ENCODE peak calls at places on chromosome 5, in eight cellular contexts. One of them, this sample, is unnamed.

GRCh38 chr5:40238066-40238745 is 441.5 kb upstream of the PTGER4 start:
- DNase-seq in upper lobe of left lung: no peak
- DNase-seq in ovary: no peak
- DNase-seq in A549: no peak
- DNase-seq in HepG2: no peak
- DNase-seq in tibial nerve: no peak
- DNase-seq in stomach: no peak
- DNase-seq in transverse colon: no peak
- DNase-seq in this sample: no peak

GRCh38 chr5:179805529-179806249 is 977 bp downstream of the MGAT4B start:
- DNase-seq in upper lobe of left lung: no peak
- DNase-seq in ovary: peak
- DNase-seq in A549: no peak
- DNase-seq in HepG2: no peak
- DNase-seq in tibial nerve: no peak
- DNase-seq in stomach: no peak
- DNase-seq in transverse colon: no peak
- DNase-seq in this sample: peak

GRCh38 chr5:13248236-13248635 is 696.3 kb downstream of the DNAH5 start:
- DNase-seq in upper lobe of left lung: no peak
- DNase-seq in ovary: no peak
- DNase-seq in A549: no peak
- DNase-seq in HepG2: no peak
- DNase-seq in tibial nerve: no peak
- DNase-seq in stomach: no peak
- DNase-seq in transverse colon: no peak
- DNase-seq in this sample: no peak

GRCh38 chr5:9339206-9339818 is 206.6 kb downstream of the SEMA5A start:
- DNase-seq in upper lobe of left lung: no peak
- DNase-seq in ovary: no peak
- DNase-seq in A549: no peak
- DNase-seq in HepG2: peak
- DNase-seq in tibial nerve: no peak
- DNase-seq in stomach: no peak
- DNase-seq in transverse colon: no peak
- DNase-seq in this sample: peak

GRCh38 chr5:180135128-180135955 is 63.8 kb upstream of the RNF130 start:
- DNase-seq in upper lobe of left lung: peak
- DNase-seq in ovary: no peak
- DNase-seq in A549: no peak
- DNase-seq in HepG2: no peak
- DNase-seq in tibial nerve: no peak
- DNase-seq in stomach: peak
- DNase-seq in transverse colon: no peak
- DNase-seq in this sample: no peak

GRCh38 chr5:167861134-167861930 is 430.1 kb upstream of the WWC1 start:
- DNase-seq in upper lobe of left lung: no peak
- DNase-seq in ovary: no peak
- DNase-seq in A549: no peak
- DNase-seq in HepG2: no peak
- DNase-seq in tibial nerve: no peak
- DNase-seq in stomach: no peak
- DNase-seq in transverse colon: no peak
- DNase-seq in this sample: peak

GRCh38 chr5:400282-401215 is 42.4 kb upstream of the EXOC3 start:
- DNase-seq in upper lobe of left lung: no peak
- DNase-seq in ovary: peak
- DNase-seq in A549: no peak
- DNase-seq in HepG2: no peak
- DNase-seq in tibial nerve: no peak
- DNase-seq in stomach: no peak
- DNase-seq in transverse colon: no peak
- DNase-seq in this sample: peak

GRCh38 chr5:147822686-147823491 is 8.6 kb downstream of the SPINK1 start:
- DNase-seq in upper lobe of left lung: peak
- DNase-seq in ovary: no peak
- DNase-seq in A549: peak
- DNase-seq in HepG2: peak
- DNase-seq in tibial nerve: peak
- DNase-seq in stomach: peak
- DNase-seq in transverse colon: peak
- DNase-seq in this sample: peak

GRCh38 chr5:36734422-36734821 is 128.0 kb downstream of the SLC1A3 start:
- DNase-seq in upper lobe of left lung: no peak
- DNase-seq in ovary: no peak
- DNase-seq in A549: no peak
- DNase-seq in HepG2: peak
- DNase-seq in tibial nerve: no peak
- DNase-seq in stomach: no peak
- DNase-seq in transverse colon: no peak
- DNase-seq in this sample: peak

GRCh38 chr5:1832511-1833250 is 31.5 kb downstream of the NDUFS6 start:
- DNase-seq in upper lobe of left lung: no peak
- DNase-seq in ovary: no peak
- DNase-seq in A549: no peak
- DNase-seq in HepG2: no peak
- DNase-seq in tibial nerve: no peak
- DNase-seq in stomach: no peak
- DNase-seq in transverse colon: no peak
- DNase-seq in this sample: peak

GRCh38 chr5:23330726-23331125 is 176.7 kb upstream of the PRDM9 start:
- DNase-seq in upper lobe of left lung: no peak
- DNase-seq in ovary: no peak
- DNase-seq in A549: no peak
- DNase-seq in HepG2: no peak
- DNase-seq in tibial nerve: no peak
- DNase-seq in stomach: no peak
- DNase-seq in transverse colon: no peak
- DNase-seq in this sample: no peak

GRCh38 chr5:8613078-8613685 is 744.2 kb downstream of the MTRR start:
- DNase-seq in upper lobe of left lung: no peak
- DNase-seq in ovary: no peak
- DNase-seq in A549: no peak
- DNase-seq in HepG2: peak
- DNase-seq in tibial nerve: no peak
- DNase-seq in stomach: no peak
- DNase-seq in transverse colon: no peak
- DNase-seq in this sample: no peak

GRCh38 chr5:40401965-40402364 is 277.8 kb upstream of the PTGER4 start:
- DNase-seq in upper lobe of left lung: no peak
- DNase-seq in ovary: no peak
- DNase-seq in A549: no peak
- DNase-seq in HepG2: no peak
- DNase-seq in tibial nerve: no peak
- DNase-seq in stomach: no peak
- DNase-seq in transverse colon: no peak
- DNase-seq in this sample: no peak

GRCh38 chr5:11268894-11269293 is 507.9 kb upstream of the DAP start:
- DNase-seq in upper lobe of left lung: no peak
- DNase-seq in ovary: no peak
- DNase-seq in A549: no peak
- DNase-seq in HepG2: no peak
- DNase-seq in tibial nerve: no peak
- DNase-seq in stomach: no peak
- DNase-seq in transverse colon: no peak
- DNase-seq in this sample: no peak

GRCh38 chr5:57405984-57406383 is 76.6 kb downstream of the ACTBL2 start:
- DNase-seq in upper lobe of left lung: no peak
- DNase-seq in ovary: no peak
- DNase-seq in A549: no peak
- DNase-seq in HepG2: no peak
- DNase-seq in tibial nerve: no peak
- DNase-seq in stomach: no peak
- DNase-seq in transverse colon: no peak
- DNase-seq in this sample: no peak

GRCh38 chr5:1316941-1317340 is 22.1 kb upstream of the TERT start:
- DNase-seq in upper lobe of left lung: no peak
- DNase-seq in ovary: no peak
- DNase-seq in A549: no peak
- DNase-seq in HepG2: no peak
- DNase-seq in tibial nerve: no peak
- DNase-seq in stomach: no peak
- DNase-seq in transverse colon: no peak
- DNase-seq in this sample: no peak

GRCh38 chr5:89313044-89313443 is 430.1 kb upstream of the MEF2C start:
- DNase-seq in upper lobe of left lung: no peak
- DNase-seq in ovary: no peak
- DNase-seq in A549: no peak
- DNase-seq in HepG2: no peak
- DNase-seq in tibial nerve: no peak
- DNase-seq in stomach: no peak
- DNase-seq in transverse colon: no peak
- DNase-seq in this sample: no peak

GRCh38 chr5:14269395-14269794 is 126.3 kb downstream of the TRIO start:
- DNase-seq in upper lobe of left lung: no peak
- DNase-seq in ovary: no peak
- DNase-seq in A549: no peak
- DNase-seq in HepG2: no peak
- DNase-seq in tibial nerve: no peak
- DNase-seq in stomach: no peak
- DNase-seq in transverse colon: no peak
- DNase-seq in this sample: no peak

GRCh38 chr5:56259002-56259511 is 25.9 kb upstream of the ANKRD55 start:
- DNase-seq in upper lobe of left lung: no peak
- DNase-seq in ovary: no peak
- DNase-seq in A549: no peak
- DNase-seq in HepG2: peak
- DNase-seq in tibial nerve: no peak
- DNase-seq in stomach: no peak
- DNase-seq in transverse colon: no peak
- DNase-seq in this sample: no peak

GRCh38 chr5:67195406-67196275 is 958 bp downstream of the CD180 start:
- DNase-seq in upper lobe of left lung: no peak
- DNase-seq in ovary: no peak
- DNase-seq in A549: no peak
- DNase-seq in HepG2: no peak
- DNase-seq in tibial nerve: no peak
- DNase-seq in stomach: no peak
- DNase-seq in transverse colon: no peak
- DNase-seq in this sample: no peak

DNA sequence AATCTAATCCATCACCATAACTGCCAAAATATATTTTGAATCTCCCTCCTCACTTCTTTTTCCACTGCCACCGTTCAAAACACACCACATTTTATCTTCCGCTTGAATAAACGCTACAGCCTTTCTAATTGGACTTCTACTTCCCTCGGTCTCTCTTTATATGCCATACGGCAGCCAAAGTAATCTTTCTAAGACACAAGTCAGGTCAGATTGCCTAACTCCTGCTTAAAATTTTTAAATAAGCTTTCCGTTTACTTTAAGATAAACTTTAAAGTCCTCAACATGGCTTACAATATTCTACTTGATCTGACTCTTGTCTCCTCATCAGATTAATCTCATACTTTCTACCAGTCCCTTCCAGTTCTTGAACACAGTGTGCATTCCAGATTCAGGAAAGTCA is 9.7 kb downstream of the AFF4 start:
- DNase-seq in upper lobe of left lung: no peak
- DNase-seq in ovary: no peak
- DNase-seq in A549: no peak
- DNase-seq in HepG2: no peak
- DNase-seq in tibial nerve: no peak
- DNase-seq in stomach: no peak
- DNase-seq in transverse colon: no peak
- DNase-seq in this sample: no peak
- TF ChIP-seq EP300 in upper lobe of left lung: no peak
- TF ChIP-seq EP300 in ovary: no peak
- TF ChIP-seq EP300 in A549: no peak
- TF ChIP-seq EP300 in HepG2: no peak
- TF ChIP-seq EP300 in tibial nerve: no peak
- TF ChIP-seq EP300 in stomach: no peak
- TF ChIP-seq EP300 in transverse colon: no peak
- TF ChIP-seq EP300 in this sample: no peak

GRCh38 chr5:61525573-61526142 is 193.6 kb downstream of the ZSWIM6 start:
- DNase-seq in upper lobe of left lung: no peak
- DNase-seq in ovary: no peak
- DNase-seq in A549: no peak
- DNase-seq in HepG2: no peak
- DNase-seq in tibial nerve: no peak
- DNase-seq in stomach: no peak
- DNase-seq in transverse colon: no peak
- DNase-seq in this sample: no peak
- TF ChIP-seq EP300 in upper lobe of left lung: no peak
- TF ChIP-seq EP300 in ovary: no peak
- TF ChIP-seq EP300 in A549: no peak
- TF ChIP-seq EP300 in HepG2: no peak
- TF ChIP-seq EP300 in tibial nerve: peak
- TF ChIP-seq EP300 in stomach: no peak
- TF ChIP-seq EP300 in transverse colon: no peak
- TF ChIP-seq EP300 in this sample: no peak

GRCh38 chr5:68522863-68523262 is 307.3 kb downstream of the PIK3R1 start:
- DNase-seq in upper lobe of left lung: no peak
- DNase-seq in ovary: no peak
- DNase-seq in A549: no peak
- DNase-seq in HepG2: no peak
- DNase-seq in tibial nerve: no peak
- DNase-seq in stomach: no peak
- DNase-seq in transverse colon: no peak
- DNase-seq in this sample: no peak

GRCh38 chr5:68515514-68515913 is 300.0 kb downstream of the PIK3R1 start:
- DNase-seq in upper lobe of left lung: no peak
- DNase-seq in ovary: no peak
- DNase-seq in A549: no peak
- DNase-seq in HepG2: no peak
- DNase-seq in tibial nerve: no peak
- DNase-seq in stomach: no peak
- DNase-seq in transverse colon: no peak
- DNase-seq in this sample: no peak

GRCh38 chr5:68518286-68518685 is 302.7 kb downstream of the PIK3R1 start:
- DNase-seq in upper lobe of left lung: no peak
- DNase-seq in ovary: no peak
- DNase-seq in A549: no peak
- DNase-seq in HepG2: no peak
- DNase-seq in tibial nerve: no peak
- DNase-seq in stomach: no peak
- DNase-seq in transverse colon: no peak
- DNase-seq in this sample: no peak

DNA sequence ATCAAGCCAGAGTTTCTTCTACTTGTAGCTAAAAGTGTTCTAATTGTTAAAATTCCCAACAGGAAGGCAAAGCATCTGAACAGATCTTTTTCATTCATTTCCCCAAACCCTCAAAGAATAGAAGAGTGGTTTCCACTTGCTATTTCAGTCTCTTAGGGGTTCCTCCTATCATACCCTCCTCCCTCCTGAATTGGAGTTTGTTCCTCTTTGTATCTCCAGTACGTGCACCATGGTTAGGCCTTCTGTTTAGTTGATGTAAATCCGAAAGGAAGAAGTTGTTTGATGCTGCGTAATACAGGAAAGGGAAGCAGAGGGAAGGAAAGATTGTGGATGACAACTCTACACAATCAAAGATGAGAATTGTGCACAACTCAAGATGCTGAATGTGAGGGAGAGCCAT is 303.6 kb downstream of the PIK3R1 start:
- DNase-seq in upper lobe of left lung: no peak
- DNase-seq in ovary: no peak
- DNase-seq in A549: no peak
- DNase-seq in HepG2: no peak
- DNase-seq in tibial nerve: no peak
- DNase-seq in stomach: no peak
- DNase-seq in transverse colon: no peak
- DNase-seq in this sample: no peak
- TF ChIP-seq EP300 in upper lobe of left lung: no peak
- TF ChIP-seq EP300 in ovary: no peak
- TF ChIP-seq EP300 in A549: no peak
- TF ChIP-seq EP300 in HepG2: no peak
- TF ChIP-seq EP300 in tibial nerve: peak
- TF ChIP-seq EP300 in stomach: no peak
- TF ChIP-seq EP300 in transverse colon: no peak
- TF ChIP-seq EP300 in this sample: no peak

GRCh38 chr5:113673041-113673440 is 159.5 kb downstream of the YTHDC2 start:
- DNase-seq in upper lobe of left lung: no peak
- DNase-seq in ovary: no peak
- DNase-seq in A549: no peak
- DNase-seq in HepG2: no peak
- DNase-seq in tibial nerve: no peak
- DNase-seq in stomach: no peak
- DNase-seq in transverse colon: no peak
- DNase-seq in this sample: no peak
- TF ChIP-seq EP300 in upper lobe of left lung: no peak
- TF ChIP-seq EP300 in ovary: no peak
- TF ChIP-seq EP300 in A549: no peak
- TF ChIP-seq EP300 in HepG2: no peak
- TF ChIP-seq EP300 in tibial nerve: no peak
- TF ChIP-seq EP300 in stomach: no peak
- TF ChIP-seq EP300 in transverse colon: no peak
- TF ChIP-seq EP300 in this sample: no peak